ENCODE peak calls at places on chromosomes 12 and 14, in four cellular contexts. T is heart right ventricle, D is fibroblast of mammary gland, J is Daoy. V is an unnamed sample.

GRCh38 chr14:26595922-26596721 is 1.7 kb downstream of the NOVA1 start:
- DNase-seq in T (no peak), D (peak), J (no peak), V (peak)

GRCh38 chr12:14193623-14194022 is 171.9 kb upstream of the ATF7IP start:
- DNase-seq in T (no peak), D (no peak), J (no peak), V (no peak)

GRCh38 chr14:54902521-54903420 is at the start of gene GCH1:
- DNase-seq in T (peak), D (no peak), J (peak), V (peak)

GRCh38 chr14:75494898-75495297 is 27.4 kb upstream of the BATF start:
- DNase-seq in T (no peak), D (peak), J (peak), V (no peak)

GRCh38 chr14:77311217-77311616 is 9.5 kb downstream of the POMT2 start:
- DNase-seq in T (no peak), D (peak), J (no peak), V (no peak)

GRCh38 chr12:92574046-92574783 is 128.6 kb upstream of the PLEKHG7 start:
- DNase-seq in T (no peak), D (peak), J (peak), V (no peak)

GRCh38 chr12:132445884-132446471 is 44.0 kb upstream of the FBRSL1 start:
- DNase-seq in T (peak), D (peak), J (peak), V (peak)

GRCh38 chr12:2250797-2251196 is 198.0 kb downstream of the CACNA1C start:
- DNase-seq in T (no peak), D (peak), J (peak), V (no peak)

GRCh38 chr12:116244474-116245090 is 32.9 kb downstream of the MED13L start:
- DNase-seq in T (no peak), D (no peak), J (no peak), V (no peak)

GRCh38 chr12:26279908-26280307 is 84.5 kb downstream of the SSPN start:
- DNase-seq in T (no peak), D (no peak), J (no peak), V (no peak)

GRCh38 chr12:126708492-126708896 is 1558.5 kb upstream of the TMEM132C start:
- DNase-seq in T (no peak), D (peak), J (peak), V (no peak)

GRCh38 chr14:51552768-51553426 is 98.8 kb upstream of the FRMD6 start:
- DNase-seq in T (no peak), D (no peak), J (peak), V (peak)

GRCh38 chr12:121580959-121581680 is at the start of gene KDM2B:
- DNase-seq in T (no peak), D (peak), J (peak), V (no peak)

GRCh38 chr12:54370218-54370730 is 6.0 kb upstream of the GPR84 start:
- DNase-seq in T (peak), D (peak), J (peak), V (peak)

GRCh38 chr14:32939254-32940065 is 781 bp downstream of the NPAS3 start:
- DNase-seq in T (peak), D (peak), J (peak), V (peak)